ENCODE peak calls at places on chromosomes 6 and 20, in six cellular contexts. J, K, V, Z, P and T are unnamed samples.

GRCh38 chr6:161922631-161923119 is 648.8 kb upstream of the AGPAT4 start:
- DNase-seq in J (peak), K (peak), V (peak), Z (peak), P (no peak), T (peak)

GRCh38 chr20:56574531-56575142 is 41.6 kb downstream of the FAM209B start:
- DNase-seq in J (no peak), K (peak), V (no peak), Z (peak), P (no peak), T (no peak)

GRCh38 chr6:44921787-44922186 is 406.3 kb upstream of the RUNX2 start:
- DNase-seq in J (no peak), K (no peak), V (no peak), Z (no peak), P (no peak), T (peak)

GRCh38 chr6:36301781-36302180 is 31.9 kb downstream of the PNPLA1 start:
- DNase-seq in J (no peak), K (no peak), V (no peak), Z (no peak), P (no peak), T (peak)

GRCh38 chr20:56343861-56344381 is 14.9 kb upstream of the FAM210B start:
- DNase-seq in J (no peak), K (peak), V (peak), Z (peak), P (no peak), T (peak)

GRCh38 chr20:1813101-1813529 is 82.1 kb upstream of the SIRPA start:
- DNase-seq in J (no peak), K (peak), V (peak), Z (peak), P (no peak), T (peak)

GRCh38 chr20:63471002-63471718 is 1.3 kb downstream of the KCNQ2 start:
- DNase-seq in J (no peak), K (no peak), V (no peak), Z (no peak), P (no peak), T (no peak)

GRCh38 chr6:154732538-154732823 is 735 bp upstream of the SCAF8 start:
- DNase-seq in J (no peak), K (no peak), V (no peak), Z (no peak), P (no peak), T (no peak)

GRCh38 chr6:79330723-79331122 is 96.2 kb upstream of the HMGN3 start:
- DNase-seq in J (no peak), K (no peak), V (no peak), Z (peak), P (no peak), T (peak)

GRCh38 chr6:35473849-35474128 is 5.6 kb downstream of the RPL10A start:
- DNase-seq in J (no peak), K (no peak), V (no peak), Z (no peak), P (no peak), T (peak)

GRCh38 chr6:34233867-34234266 is 2.8 kb upstream of the HMGA1 start:
- DNase-seq in J (no peak), K (no peak), V (no peak), Z (no peak), P (no peak), T (no peak)

GRCh38 chr6:128139519-128139918 is 238.7 kb upstream of the THEMIS start:
- DNase-seq in J (no peak), K (peak), V (peak), Z (peak), P (no peak), T (peak)

GRCh38 chr20:51158226-51158625 is 135.3 kb upstream of the KCNG1 start:
- DNase-seq in J (no peak), K (no peak), V (no peak), Z (no peak), P (no peak), T (no peak)

GRCh38 chr20:41228858-41229257 is 88.7 kb downstream of the ZHX3 start:
- DNase-seq in J (no peak), K (peak), V (no peak), Z (peak), P (no peak), T (no peak)

GRCh38 chr6:137044366-137045220 is at the start of gene IL20RA:
- DNase-seq in J (no peak), K (no peak), V (peak), Z (no peak), P (no peak), T (peak)

GRCh38 chr20:16654858-16655257 is 75.0 kb upstream of the SNRPB2 start:
- DNase-seq in J (no peak), K (no peak), V (no peak), Z (no peak), P (no peak), T (no peak)

GRCh38 chr20:36085686-36086267 is 68.8 kb upstream of the EPB41L1 start:
- DNase-seq in J (no peak), K (peak), V (peak), Z (peak), P (no peak), T (peak)

GRCh38 chr6:156687875-156688549 is 89.2 kb upstream of the ARID1B start:
- DNase-seq in J (no peak), K (peak), V (peak), Z (peak), P (no peak), T (peak)

GRCh38 chr6:37693546-37694250 is 4.0 kb downstream of the MDGA1 start:
- DNase-seq in J (no peak), K (no peak), V (no peak), Z (no peak), P (no peak), T (no peak)

GRCh38 chr6:14713008-14713452 is 532.8 kb upstream of the JARID2 start:
- DNase-seq in J (no peak), K (peak), V (peak), Z (peak), P (no peak), T (peak)

GRCh38 chr6:33143113-33143760 is 49.0 kb downstream of the COL11A2 start:
- DNase-seq in J (no peak), K (no peak), V (no peak), Z (no peak), P (no peak), T (no peak)

GRCh38 chr6:134665029-134665723 is 284.7 kb downstream of the ALDH8A1 start:
- DNase-seq in J (no peak), K (no peak), V (no peak), Z (no peak), P (no peak), T (no peak)

GRCh38 chr6:116027821-116028220 is 32.9 kb downstream of the FRK start:
- DNase-seq in J (no peak), K (no peak), V (no peak), Z (no peak), P (no peak), T (no peak)

GRCh38 chr20:5090191-5090590 is 29.6 kb downstream of the PCNA start:
- DNase-seq in J (no peak), K (no peak), V (no peak), Z (no peak), P (no peak), T (no peak)

GRCh38 chr6:40444307-40444706 is 142.9 kb downstream of the LRFN2 start:
- DNase-seq in J (no peak), K (no peak), V (no peak), Z (no peak), P (no peak), T (no peak)

GRCh38 chr20:63115651-63116411 is 100.1 kb downstream of the YTHDF1 start:
- DNase-seq in J (no peak), K (no peak), V (no peak), Z (no peak), P (no peak), T (no peak)

GRCh38 chr6:70221025-70221714 is 81.7 kb downstream of the COL9A1 start:
- DNase-seq in J (peak), K (peak), V (peak), Z (peak), P (no peak), T (peak)

GRCh38 chr6:151341481-151342195 is 49.7 kb downstream of the ZBTB2 start:
- DNase-seq in J (no peak), K (no peak), V (no peak), Z (no peak), P (no peak), T (no peak)

GRCh38 chr6:170163405-170164170 is 127.3 kb downstream of the DLL1 start:
- DNase-seq in J (no peak), K (no peak), V (no peak), Z (no peak), P (no peak), T (no peak)

GRCh38 chr6:155106456-155107107 is 111.5 kb downstream of the TIAM2 start:
- DNase-seq in J (no peak), K (no peak), V (no peak), Z (no peak), P (no peak), T (peak)

GRCh38 chr6:156174026-156174880 is 602.9 kb upstream of the ARID1B start:
- DNase-seq in J (no peak), K (no peak), V (no peak), Z (peak), P (no peak), T (peak)

GRCh38 chr6:16276991-16277981 is 38.9 kb downstream of the GMPR start:
- DNase-seq in J (no peak), K (peak), V (peak), Z (peak), P (no peak), T (peak)

GRCh38 chr20:49579874-49580817 is 12.2 kb upstream of the PTGIS start:
- DNase-seq in J (no peak), K (no peak), V (peak), Z (no peak), P (no peak), T (no peak)

GRCh38 chr6:149871182-149871581 is 7.0 kb upstream of the LRP11 start:
- DNase-seq in J (no peak), K (no peak), V (no peak), Z (no peak), P (no peak), T (no peak)

GRCh38 chr6:157464653-157465535 is 83.9 kb downstream of the ZDHHC14 start:
- DNase-seq in J (no peak), K (no peak), V (no peak), Z (no peak), P (no peak), T (peak)

GRCh38 chr6:135319819-135320218 is 138.7 kb downstream of the MYB start:
- DNase-seq in J (no peak), K (no peak), V (no peak), Z (no peak), P (no peak), T (no peak)